ENCODE peak calls at places on chromosomes 13 and 19, in four cellular contexts. One of them, this sample, is unnamed.

GRCh38 chr19:13097331-13098258 is 5.1 kb downstream of the LYL1 start:
- DNase-seq in mammary epithelial cell: no peak
- DNase-seq in neural progenitor cell: peak
- DNase-seq in brain microvascular endothelial cell: no peak
- DNase-seq in this sample: no peak

GRCh38 chr13:30477346-30478235 is 11.9 kb upstream of the HMGB1 start:
- DNase-seq in mammary epithelial cell: no peak
- DNase-seq in brain microvascular endothelial cell: no peak
- DNase-seq in neural progenitor cell: no peak
- DNase-seq in this sample: no peak

GRCh38 chr19:33429891-33430673 is 56.6 kb downstream of the CEBPG start:
- DNase-seq in mammary epithelial cell: no peak
- DNase-seq in neural progenitor cell: no peak
- DNase-seq in brain microvascular endothelial cell: no peak
- DNase-seq in this sample: no peak

GRCh38 chr19:40279120-40279551 is 6.0 kb downstream of the AKT2 start:
- DNase-seq in brain microvascular endothelial cell: peak
- DNase-seq in neural progenitor cell: no peak
- DNase-seq in mammary epithelial cell: no peak
- DNase-seq in this sample: no peak

GRCh38 chr13:97274782-97275252 is 52.7 kb downstream of the MBNL2 start:
- DNase-seq in mammary epithelial cell: peak
- DNase-seq in neural progenitor cell: no peak
- DNase-seq in brain microvascular endothelial cell: no peak
- DNase-seq in this sample: peak

GRCh38 chr13:110197041-110197440 is 109.9 kb downstream of the COL4A1 start:
- DNase-seq in mammary epithelial cell: no peak
- DNase-seq in neural progenitor cell: no peak
- DNase-seq in brain microvascular endothelial cell: no peak
- DNase-seq in this sample: no peak

GRCh38 chr19:55084416-55084815 is 8.7 kb downstream of the EPS8L1 start:
- DNase-seq in brain microvascular endothelial cell: no peak
- DNase-seq in neural progenitor cell: no peak
- DNase-seq in mammary epithelial cell: no peak
- DNase-seq in this sample: no peak

GRCh38 chr13:95106562-95106961 is 194.7 kb downstream of the ABCC4 start:
- DNase-seq in mammary epithelial cell: no peak
- DNase-seq in neural progenitor cell: no peak
- DNase-seq in brain microvascular endothelial cell: no peak
- DNase-seq in this sample: no peak

GRCh38 chr19:14463747-14464146 is 11.4 kb downstream of the PTGER1 start:
- DNase-seq in mammary epithelial cell: no peak
- DNase-seq in brain microvascular endothelial cell: no peak
- DNase-seq in neural progenitor cell: no peak
- DNase-seq in this sample: no peak

GRCh38 chr19:46426506-46427162 is 2.1 kb downstream of the PNMA8C start:
- DNase-seq in mammary epithelial cell: no peak
- DNase-seq in brain microvascular endothelial cell: peak
- DNase-seq in neural progenitor cell: peak
- DNase-seq in this sample: no peak

GRCh38 chr13:114179087-114179658 is at the start of gene CFAP97D2:
- DNase-seq in mammary epithelial cell: no peak
- DNase-seq in neural progenitor cell: peak
- DNase-seq in brain microvascular endothelial cell: no peak
- DNase-seq in this sample: no peak

GRCh38 chr19:44648536-44649370 is 5.0 kb downstream of the PVR start:
- DNase-seq in brain microvascular endothelial cell: peak
- DNase-seq in neural progenitor cell: no peak
- DNase-seq in mammary epithelial cell: peak
- DNase-seq in this sample: peak

GRCh38 chr19:46639356-46640061 is 3.5 kb upstream of the GNG8 start:
- DNase-seq in mammary epithelial cell: no peak
- DNase-seq in brain microvascular endothelial cell: no peak
- DNase-seq in neural progenitor cell: peak
- DNase-seq in this sample: no peak

GRCh38 chr13:48401480-48401879 is 11.4 kb downstream of the LPAR6 start:
- DNase-seq in brain microvascular endothelial cell: no peak
- DNase-seq in mammary epithelial cell: no peak
- DNase-seq in neural progenitor cell: no peak
- DNase-seq in this sample: no peak

GRCh38 chr19:54457773-54458647 is 5.6 kb downstream of the LENG9 start:
- DNase-seq in brain microvascular endothelial cell: no peak
- DNase-seq in mammary epithelial cell: no peak
- DNase-seq in neural progenitor cell: no peak
- DNase-seq in this sample: no peak

GRCh38 chr19:49567722-49568454 is 12.5 kb downstream of the NOSIP start:
- DNase-seq in mammary epithelial cell: no peak
- DNase-seq in neural progenitor cell: no peak
- DNase-seq in brain microvascular endothelial cell: no peak
- DNase-seq in this sample: peak

GRCh38 chr13:94110011-94110410 is 369.5 kb downstream of the DCT start:
- DNase-seq in neural progenitor cell: no peak
- DNase-seq in brain microvascular endothelial cell: no peak
- DNase-seq in mammary epithelial cell: no peak
- DNase-seq in this sample: no peak

GRCh38 chr13:73967397-73968165 is 166.6 kb downstream of the KLF12 start:
- DNase-seq in brain microvascular endothelial cell: no peak
- DNase-seq in neural progenitor cell: no peak
- DNase-seq in mammary epithelial cell: no peak
- DNase-seq in this sample: no peak

GRCh38 chr13:98411617-98412310 is 165.1 kb downstream of the STK24 start:
- DNase-seq in brain microvascular endothelial cell: no peak
- DNase-seq in neural progenitor cell: no peak
- DNase-seq in mammary epithelial cell: no peak
- DNase-seq in this sample: no peak

GRCh38 chr13:100694722-100695644 is 20.4 kb upstream of the TMTC4 start:
- DNase-seq in mammary epithelial cell: peak
- DNase-seq in neural progenitor cell: peak
- DNase-seq in brain microvascular endothelial cell: peak
- DNase-seq in this sample: peak

GRCh38 chr13:89066868-89067466 is 1395.8 kb downstream of the SLITRK5 start:
- DNase-seq in brain microvascular endothelial cell: no peak
- DNase-seq in neural progenitor cell: peak
- DNase-seq in mammary epithelial cell: peak
- DNase-seq in this sample: peak

GRCh38 chr13:39684531-39685137 is 29.2 kb downstream of the COG6 start:
- DNase-seq in neural progenitor cell: peak
- DNase-seq in brain microvascular endothelial cell: no peak
- DNase-seq in mammary epithelial cell: peak
- DNase-seq in this sample: peak

GRCh38 chr13:112066624-112067004 is 335 bp upstream of the SOX1 start:
- DNase-seq in neural progenitor cell: peak
- DNase-seq in brain microvascular endothelial cell: no peak
- DNase-seq in mammary epithelial cell: no peak
- DNase-seq in this sample: no peak

GRCh38 chr19:29724102-29724641 is 9.1 kb upstream of the C19orf12 start:
- DNase-seq in mammary epithelial cell: no peak
- DNase-seq in brain microvascular endothelial cell: no peak
- DNase-seq in neural progenitor cell: peak
- DNase-seq in this sample: no peak

GRCh38 chr13:111972261-111972780 is 94.6 kb upstream of the SOX1 start:
- DNase-seq in neural progenitor cell: peak
- DNase-seq in mammary epithelial cell: no peak
- DNase-seq in brain microvascular endothelial cell: no peak
- DNase-seq in this sample: no peak

GRCh38 chr13:107832521-107833095 is 382.7 kb downstream of the LIG4 start:
- DNase-seq in brain microvascular endothelial cell: no peak
- DNase-seq in neural progenitor cell: peak
- DNase-seq in mammary epithelial cell: no peak
- DNase-seq in this sample: no peak

GRCh38 chr19:55005684-55006488 is 32.2 kb downstream of the GP6 start:
- DNase-seq in neural progenitor cell: peak
- DNase-seq in brain microvascular endothelial cell: peak
- DNase-seq in mammary epithelial cell: peak
- DNase-seq in this sample: peak

GRCh38 chr13:80173224-80173623 is 167.7 kb downstream of the SPRY2 start:
- DNase-seq in mammary epithelial cell: no peak
- DNase-seq in brain microvascular endothelial cell: no peak
- DNase-seq in neural progenitor cell: no peak
- DNase-seq in this sample: no peak

GRCh38 chr13:30442854-30443379 is 20.6 kb downstream of the UBE2L5 start:
- DNase-seq in mammary epithelial cell: no peak
- DNase-seq in neural progenitor cell: no peak
- DNase-seq in brain microvascular endothelial cell: no peak
- DNase-seq in this sample: no peak

GRCh38 chr13:35699181-35699580 is 222.7 kb upstream of the MAB21L1 start:
- DNase-seq in neural progenitor cell: no peak
- DNase-seq in brain microvascular endothelial cell: peak
- DNase-seq in mammary epithelial cell: no peak
- DNase-seq in this sample: peak

GRCh38 chr19:40365613-40366401 is 17.3 kb downstream of the PLD3 start:
- DNase-seq in brain microvascular endothelial cell: peak
- DNase-seq in neural progenitor cell: peak
- DNase-seq in mammary epithelial cell: no peak
- DNase-seq in this sample: peak

GRCh38 chr19:7738023-7738422 is 6.1 kb upstream of the CLEC4G start:
- DNase-seq in neural progenitor cell: no peak
- DNase-seq in brain microvascular endothelial cell: no peak
- DNase-seq in mammary epithelial cell: no peak
- DNase-seq in this sample: no peak

GRCh38 chr13:109243311-109243951 is 543.0 kb downstream of the IRS2 start:
- DNase-seq in brain microvascular endothelial cell: peak
- DNase-seq in mammary epithelial cell: peak
- DNase-seq in neural progenitor cell: no peak
- DNase-seq in this sample: peak

GRCh38 chr13:70893832-70894231 is 785.6 kb upstream of the KLHL1 start:
- DNase-seq in mammary epithelial cell: no peak
- DNase-seq in brain microvascular endothelial cell: peak
- DNase-seq in neural progenitor cell: peak
- DNase-seq in this sample: no peak

GRCh38 chr19:5131031-5131865 is 162.3 kb downstream of the KDM4B start:
- DNase-seq in brain microvascular endothelial cell: no peak
- DNase-seq in mammary epithelial cell: no peak
- DNase-seq in neural progenitor cell: no peak
- DNase-seq in this sample: no peak

GRCh38 chr19:6241680-6242079 is 38.1 kb downstream of the MLLT1 start:
- DNase-seq in brain microvascular endothelial cell: no peak
- DNase-seq in mammary epithelial cell: no peak
- DNase-seq in neural progenitor cell: no peak
- DNase-seq in this sample: no peak

GRCh38 chr13:25440081-25440480 is 68.3 kb downstream of the ATP8A2 start:
- DNase-seq in mammary epithelial cell: no peak
- DNase-seq in neural progenitor cell: no peak
- DNase-seq in brain microvascular endothelial cell: no peak
- DNase-seq in this sample: no peak

GRCh38 chr19:5974721-5975387 is 3.1 kb downstream of the RANBP3 start:
- DNase-seq in mammary epithelial cell: no peak
- DNase-seq in neural progenitor cell: no peak
- DNase-seq in brain microvascular endothelial cell: no peak
- DNase-seq in this sample: peak

GRCh38 chr19:17610384-17610783 is 54.9 kb downstream of the COLGALT1 start:
- DNase-seq in neural progenitor cell: no peak
- DNase-seq in brain microvascular endothelial cell: no peak
- DNase-seq in mammary epithelial cell: peak
- DNase-seq in this sample: no peak